ENCODE peak calls at places on chromosomes 11 and 22, in four cellular contexts. One of them, this sample, is unnamed.

GRCh38 chr11:78313181-78313788 is 104.3 kb downstream of the GAB2 start:
- DNase-seq in H9: no peak
- DNase-seq in IMR-90: peak
- DNase-seq in H1: no peak
- DNase-seq in this sample: no peak

GRCh38 chr11:78040691-78041379 is 17.8 kb upstream of the KCTD14 start:
- DNase-seq in H9: peak
- DNase-seq in IMR-90: no peak
- DNase-seq in H1: no peak
- DNase-seq in this sample: peak

GRCh38 chr11:17387811-17388210 is 648 bp downstream of the KCNJ11 start:
- DNase-seq in H9: no peak
- DNase-seq in IMR-90: no peak
- DNase-seq in H1: no peak
- DNase-seq in this sample: no peak

GRCh38 chr11:103648054-103648453 is 388.4 kb upstream of the DDI1 start:
- DNase-seq in H9: no peak
- DNase-seq in IMR-90: no peak
- DNase-seq in H1: no peak
- DNase-seq in this sample: no peak

GRCh38 chr11:113732092-113732491 is 26.0 kb upstream of the TMPRSS5 start:
- DNase-seq in H9: no peak
- DNase-seq in IMR-90: no peak
- DNase-seq in H1: no peak
- DNase-seq in this sample: no peak

GRCh38 chr11:68321293-68322030 is 9.1 kb downstream of the LRP5 start:
- DNase-seq in H9: no peak
- DNase-seq in IMR-90: no peak
- DNase-seq in H1: no peak
- DNase-seq in this sample: no peak

GRCh38 chr22:42169055-42169469 is 38.5 kb upstream of the CYP2D6 start:
- DNase-seq in H9: peak
- DNase-seq in IMR-90: peak
- DNase-seq in H1: peak
- DNase-seq in this sample: peak

GRCh38 chr11:134864233-134864967 is 452.4 kb upstream of the B3GAT1 start:
- DNase-seq in H9: no peak
- DNase-seq in IMR-90: no peak
- DNase-seq in H1: no peak
- DNase-seq in this sample: no peak

GRCh38 chr11:111421251-111421650 is 42.2 kb upstream of the POU2AF1 start:
- DNase-seq in H9: no peak
- DNase-seq in IMR-90: no peak
- DNase-seq in H1: no peak
- DNase-seq in this sample: no peak

GRCh38 chr11:626475-627272 is at the start of gene SCT:
- DNase-seq in H9: peak
- DNase-seq in IMR-90: no peak
- DNase-seq in H1: no peak
- DNase-seq in this sample: no peak

GRCh38 chr11:60485987-60486386 is 6.6 kb upstream of the MS4A12 start:
- DNase-seq in H9: peak
- DNase-seq in IMR-90: no peak
- DNase-seq in H1: peak
- DNase-seq in this sample: peak

GRCh38 chr11:122642472-122642922 is 13.0 kb upstream of the UBASH3B start:
- DNase-seq in H9: no peak
- DNase-seq in IMR-90: peak
- DNase-seq in H1: no peak
- DNase-seq in this sample: peak

GRCh38 chr11:71202966-71203365 is 49.4 kb downstream of the SHANK2 start:
- DNase-seq in H9: no peak
- DNase-seq in IMR-90: no peak
- DNase-seq in H1: no peak
- DNase-seq in this sample: no peak

GRCh38 chr11:68659158-68659921 is 25.0 kb upstream of the GAL start:
- DNase-seq in H9: peak
- DNase-seq in IMR-90: peak
- DNase-seq in H1: no peak
- DNase-seq in this sample: no peak

GRCh38 chr11:119737678-119738439 is 8.9 kb upstream of the NECTIN1 start:
- DNase-seq in H9: no peak
- DNase-seq in IMR-90: no peak
- DNase-seq in H1: no peak
- DNase-seq in this sample: no peak

GRCh38 chr11:111373590-111373989 is 5.5 kb downstream of the POU2AF1 start:
- DNase-seq in H9: no peak
- DNase-seq in IMR-90: no peak
- DNase-seq in H1: peak
- DNase-seq in this sample: no peak

GRCh38 chr22:36081023-36081431 is 52.4 kb upstream of the RBFOX2 start:
- DNase-seq in H9: no peak
- DNase-seq in IMR-90: peak
- DNase-seq in H1: no peak
- DNase-seq in this sample: no peak

GRCh38 chr11:130511765-130512164 is 63.3 kb downstream of the ADAMTS15 start:
- DNase-seq in H9: no peak
- DNase-seq in IMR-90: peak
- DNase-seq in H1: no peak
- DNase-seq in this sample: no peak

GRCh38 chr11:24386551-24387404 is 110.1 kb upstream of the LUZP2 start:
- DNase-seq in H9: no peak
- DNase-seq in IMR-90: peak
- DNase-seq in H1: no peak
- DNase-seq in this sample: peak

GRCh38 chr22:38802671-38803121 is 8.8 kb upstream of the DNAL4 start:
- DNase-seq in H9: peak
- DNase-seq in IMR-90: peak
- DNase-seq in H1: peak
- DNase-seq in this sample: peak

GRCh38 chr11:35523351-35523768 is 2.1 kb downstream of the PAMR1 start:
- DNase-seq in H9: no peak
- DNase-seq in IMR-90: peak
- DNase-seq in H1: no peak
- DNase-seq in this sample: no peak

GRCh38 chr11:120792306-120792705 is 231.6 kb upstream of the TBCEL start:
- DNase-seq in H9: no peak
- DNase-seq in IMR-90: no peak
- DNase-seq in H1: no peak
- DNase-seq in this sample: no peak

DNA sequence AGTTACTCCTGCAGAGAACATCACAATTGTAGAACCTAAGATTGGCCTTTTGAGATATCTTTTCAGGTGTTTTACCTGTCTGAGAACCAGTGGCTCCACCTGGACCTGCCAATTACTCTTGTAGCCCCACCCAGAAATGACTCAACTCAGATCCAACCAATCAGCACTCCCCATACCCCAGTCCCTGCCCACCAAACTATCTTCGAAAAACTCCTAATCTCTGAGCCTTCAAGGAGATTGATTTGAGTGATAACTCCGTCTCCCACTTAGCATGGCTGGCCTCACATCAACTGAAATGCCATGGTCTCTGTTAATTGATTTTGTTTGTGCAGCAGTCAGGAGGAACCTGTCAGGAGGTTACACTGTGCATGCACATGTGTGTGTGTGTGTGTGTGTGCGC is 103.6 kb downstream of the MTNR1B start:
- DNase-seq in H9: peak
- DNase-seq in IMR-90: no peak
- DNase-seq in H1: peak
- DNase-seq in this sample: peak
- H4K5ac ChIP-seq in H9: no peak
- H4K5ac ChIP-seq in IMR-90: no peak
- H4K5ac ChIP-seq in H1: peak
- H4K5ac ChIP-seq in this sample: no peak

GRCh38 chr22:24184057-24184798 is 2.9 kb downstream of the SUSD2 start:
- DNase-seq in H9: no peak
- DNase-seq in IMR-90: no peak
- DNase-seq in H1: no peak
- DNase-seq in this sample: no peak

GRCh38 chr22:24181996-24182560 is 791 bp downstream of the SUSD2 start:
- DNase-seq in H9: no peak
- DNase-seq in IMR-90: no peak
- DNase-seq in H1: no peak
- DNase-seq in this sample: no peak

GRCh38 chr22:24185001-24185500 is 3.8 kb downstream of the SUSD2 start:
- DNase-seq in H9: no peak
- DNase-seq in IMR-90: no peak
- DNase-seq in H1: no peak
- DNase-seq in this sample: no peak

GRCh38 chr22:24181088-24181995 is at the start of gene SUSD2:
- DNase-seq in H9: peak
- DNase-seq in IMR-90: no peak
- DNase-seq in H1: peak
- DNase-seq in this sample: peak

DNA sequence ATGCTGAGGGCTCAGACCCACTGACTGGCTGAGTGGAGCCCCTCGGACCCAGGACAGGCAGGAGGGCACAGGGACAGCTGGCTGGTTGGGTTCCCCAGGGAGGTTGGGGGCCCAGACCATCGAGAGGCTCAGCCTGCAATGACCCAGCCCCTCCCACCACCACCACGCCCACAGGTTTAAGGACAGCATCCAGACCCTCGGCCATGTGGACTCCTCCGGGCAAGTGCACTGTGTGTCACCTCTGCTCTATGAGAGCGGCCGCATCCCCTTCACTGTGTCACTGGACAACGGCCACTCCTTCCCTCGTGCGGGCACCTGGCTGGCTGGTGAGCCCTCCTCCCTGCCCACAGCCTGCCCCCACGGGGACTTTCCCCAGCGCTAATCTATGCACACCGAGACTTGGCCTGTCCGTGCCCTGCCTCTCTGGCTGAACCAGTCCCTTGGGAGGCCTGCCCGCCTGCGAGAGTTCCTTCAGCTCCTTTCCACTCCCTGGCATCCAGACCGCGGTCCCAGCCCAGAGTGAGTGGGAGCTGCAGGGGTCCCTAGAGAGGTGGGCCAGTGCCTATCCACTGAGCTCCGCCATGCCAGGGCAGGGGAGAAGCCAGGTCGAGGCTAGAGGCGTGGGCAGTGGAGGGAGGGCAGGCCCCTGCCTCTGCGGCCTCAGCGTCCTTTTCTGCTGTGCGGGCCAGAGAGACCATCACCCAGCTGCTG is 2.2 kb downstream of the SUSD2 start:
- DNase-seq in H9: no peak
- DNase-seq in IMR-90: no peak
- DNase-seq in H1: no peak
- DNase-seq in this sample: no peak
- H3K56ac ChIP-seq in H9: no peak
- H3K56ac ChIP-seq in IMR-90: no peak
- H3K56ac ChIP-seq in H1: no peak
- H3K56ac ChIP-seq in this sample: no peak

GRCh38 chr11:46643986-46644385 is 26.6 kb downstream of the ATG13 start:
- DNase-seq in H9: no peak
- DNase-seq in IMR-90: no peak
- DNase-seq in H1: no peak
- DNase-seq in this sample: no peak

GRCh38 chr11:46641639-46642038 is 24.3 kb downstream of the ATG13 start:
- DNase-seq in H9: no peak
- DNase-seq in IMR-90: no peak
- DNase-seq in H1: no peak
- DNase-seq in this sample: no peak

GRCh38 chr11:46640034-46640788 is 22.9 kb downstream of the ATG13 start:
- DNase-seq in H9: no peak
- DNase-seq in IMR-90: no peak
- DNase-seq in H1: no peak
- DNase-seq in this sample: no peak

GRCh38 chr11:46643531-46643930 is 26.2 kb downstream of the ATG13 start:
- DNase-seq in H9: no peak
- DNase-seq in IMR-90: no peak
- DNase-seq in H1: no peak
- DNase-seq in this sample: no peak

DNA sequence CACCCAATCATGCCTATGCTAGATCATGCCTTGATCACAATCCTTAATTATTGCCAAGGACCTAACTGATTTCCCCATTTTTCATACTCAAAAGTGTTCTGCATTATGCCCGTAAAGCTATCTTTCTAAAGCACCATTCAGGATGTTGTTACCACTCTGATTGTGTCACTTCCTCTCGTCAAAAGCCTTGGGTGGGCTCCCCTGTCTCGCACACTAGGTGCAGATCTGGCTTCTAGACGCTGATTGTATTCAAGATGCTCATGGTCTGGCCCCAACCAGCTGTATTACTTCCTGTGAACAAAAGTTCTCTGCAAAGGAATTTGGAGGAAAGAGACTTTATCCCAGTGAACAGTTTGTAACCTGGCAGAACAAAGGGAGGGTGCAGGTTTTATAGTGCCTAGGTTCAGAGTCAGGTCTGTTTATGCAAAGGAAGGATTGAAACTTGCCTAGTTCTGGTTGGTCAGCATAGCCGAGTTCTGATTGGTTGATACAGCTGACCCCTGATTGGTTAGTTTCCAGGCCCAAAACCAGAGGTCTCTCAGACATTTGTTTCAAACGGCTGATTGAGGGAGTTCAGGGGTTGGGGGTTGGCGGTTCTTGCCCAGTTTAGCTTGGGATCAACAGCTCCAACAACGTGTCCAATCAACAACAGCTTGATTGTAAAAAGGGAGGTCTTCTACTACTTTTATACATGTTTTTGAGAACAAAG is 25.4 kb downstream of the ATG13 start:
- DNase-seq in H9: no peak
- DNase-seq in IMR-90: no peak
- DNase-seq in H1: no peak
- DNase-seq in this sample: peak
- H4K5ac ChIP-seq in H9: no peak
- H4K5ac ChIP-seq in IMR-90: no peak
- H4K5ac ChIP-seq in H1: no peak
- H4K5ac ChIP-seq in this sample: no peak

GRCh38 chr11:14750911-14751310 is 107.3 kb downstream of the PDE3B start:
- DNase-seq in H9: no peak
- DNase-seq in IMR-90: no peak
- DNase-seq in H1: no peak
- DNase-seq in this sample: no peak

GRCh38 chr11:14742849-14743248 is 99.2 kb downstream of the PDE3B start:
- DNase-seq in H9: no peak
- DNase-seq in IMR-90: no peak
- DNase-seq in H1: no peak
- DNase-seq in this sample: no peak

GRCh38 chr11:14746857-14747256 is 103.3 kb downstream of the PDE3B start:
- DNase-seq in H9: no peak
- DNase-seq in IMR-90: no peak
- DNase-seq in H1: no peak
- DNase-seq in this sample: peak

GRCh38 chr11:14751975-14752407 is 108.4 kb downstream of the PDE3B start:
- DNase-seq in H9: no peak
- DNase-seq in IMR-90: no peak
- DNase-seq in H1: no peak
- DNase-seq in this sample: no peak

DNA sequence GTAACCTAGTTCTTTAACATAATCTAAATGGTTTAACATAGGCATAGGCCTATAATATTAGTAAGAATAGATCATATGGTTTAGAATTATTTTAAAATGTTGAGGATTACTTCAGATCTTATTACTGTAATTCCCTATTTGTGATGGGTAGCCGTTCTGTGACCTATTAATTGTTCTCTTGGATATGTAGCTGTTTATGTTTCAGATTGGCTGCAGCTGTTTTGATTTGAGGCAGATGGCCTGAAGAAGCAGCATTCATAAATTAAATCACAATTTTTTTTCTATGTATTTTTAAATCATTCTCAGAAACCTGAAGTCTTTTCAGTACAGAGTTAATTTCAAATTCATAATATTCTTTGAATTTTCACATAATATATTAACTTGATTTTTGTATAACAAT is 104.5 kb downstream of the PDE3B start:
- DNase-seq in H9: no peak
- DNase-seq in IMR-90: no peak
- DNase-seq in H1: no peak
- DNase-seq in this sample: no peak
- H3K56ac ChIP-seq in H9: no peak
- H3K56ac ChIP-seq in IMR-90: no peak
- H3K56ac ChIP-seq in H1: no peak
- H3K56ac ChIP-seq in this sample: no peak

This sample was measured in mesendoderm.